ENCODE peak calls at places on chromosomes 3 and 15, in five cellular contexts. I is occipital lobe, A is WTC11, V is choroid plexus epithelial cell, C is cardiac fibroblast. T is an unnamed sample.

GRCh38 chr3:174538116-174538515 is 321.0 kb upstream of the NAALADL2 start:
- DNase-seq in V (no peak), C (no peak), I (no peak), A (no peak), T (no peak)

GRCh38 chr15:87871738-87872315 is 384.7 kb downstream of the NTRK3 start:
- DNase-seq in A (no peak), V (no peak), I (no peak), C (peak; percentile 12), T (no peak)

GRCh38 chr15:79332824-79333510 is 22.1 kb downstream of the TMED3 start:
- DNase-seq in I (no peak), A (no peak), V (no peak), C (no peak), T (no peak)

GRCh38 chr15:81101894-81102815 is 31.9 kb upstream of the CFAP161 start:
- DNase-seq in V (no peak), A (no peak), I (no peak), C (no peak), T (no peak)

GRCh38 chr3:123801474-123801873 is 82.7 kb downstream of the MYLK start:
- DNase-seq in A (no peak), C (no peak), V (no peak), I (no peak), T (no peak)

GRCh38 chr3:23461069-23461468 is 257.9 kb downstream of the UBE2E2 start:
- DNase-seq in C (no peak), I (no peak), V (no peak), A (no peak), T (no peak)

GRCh38 chr3:126959144-126959920 is 23.6 kb upstream of the PLXNA1 start:
- DNase-seq in A (no peak), I (no peak), V (no peak), C (no peak), T (no peak)

GRCh38 chr3:103589770-103590169 is 1155.0 kb downstream of the ZPLD1 start:
- DNase-seq in C (no peak), A (no peak), I (no peak), V (no peak), T (no peak)

GRCh38 chr3:66354001-66354400 is 133.2 kb downstream of the SLC25A26 start:
- DNase-seq in C (no peak), A (no peak), I (no peak), V (no peak), T (no peak)

GRCh38 chr3:111861396-111861795 is 2.3 kb downstream of the PHLDB2 start:
- DNase-seq in I (no peak), V (peak; percentile 39), C (peak; percentile 55), A (no peak), T (no peak)

GRCh38 chr3:156694536-156694935 is 20.1 kb downstream of the TIPARP start:
- DNase-seq in I (no peak), A (no peak), C (no peak), V (no peak), T (no peak)

T was measured in activated CD4-positive, alpha-beta memory T cell treated with anti-CD3 and anti-CD28 coated beads for 36 hours.